ENCODE peak calls at places on chromosomes 11 and 22, in six cellular contexts. X is iris pigment epithelial cell, Y is GM10248, R is activated T-cell treated with anti-CD3 and anti-CD28 coated beads for 24 hours, A is erythroblast, Q is non-pigmented ciliary epithelial cell. L is an unnamed sample.

GRCh38 chr22:40030757-40031092 is 36.0 kb downstream of the FAM83F start:
- DNase-seq in Y (no peak), Q (no peak), R (no peak), X (no peak), A (no peak), L (no peak)

GRCh38 chr11:133956650-133957633 is at the start of gene IGSF9B:
- DNase-seq in Y (peak), R (peak), X (peak), A (peak), Q (no peak), L (peak)

GRCh38 chr22:47196881-47197701 is 434.6 kb downstream of the TBC1D22A start:
- DNase-seq in A (no peak), R (no peak), Y (no peak), X (no peak), Q (no peak), L (no peak)

GRCh38 chr11:47409440-47410403 is 1.3 kb downstream of the SLC39A13 start:
- DNase-seq in R (no peak), Y (no peak), A (no peak), Q (no peak), X (no peak), L (no peak)

GRCh38 chr11:91220476-91221202 is 997.8 kb upstream of the CHORDC1 start:
- DNase-seq in Y (no peak), Q (peak), A (no peak), R (no peak), X (peak), L (no peak)

GRCh38 chr22:21444701-21445436 is 22.3 kb upstream of the TMEM191C start:
- DNase-seq in X (no peak), A (no peak), Q (no peak), Y (no peak), R (no peak), L (no peak)

GRCh38 chr22:48740731-48741405 is 1086.8 kb downstream of the BRD1 start:
- DNase-seq in A (no peak), Y (no peak), X (no peak), Q (no peak), R (no peak), L (no peak)

GRCh38 chr11:206516-207212 is 535 bp downstream of the BET1L start:
- DNase-seq in Q (no peak), R (no peak), X (peak), Y (no peak), A (peak), L (no peak)

GRCh38 chr11:22539851-22540376 is 85.7 kb downstream of the FANCF start:
- DNase-seq in Y (no peak), X (peak), R (no peak), Q (no peak), A (no peak), L (no peak)

GRCh38 chr11:23732026-23732425 is 764.8 kb upstream of the LUZP2 start:
- DNase-seq in R (no peak), Y (no peak), X (peak), Q (no peak), A (no peak), L (no peak)

GRCh38 chr11:747176-748006 is at the start of gene TALDO1:
- DNase-seq in R (peak), Q (no peak), A (peak), X (peak), Y (peak), L (peak)

GRCh38 chr22:24482586-24482985 is 12.5 kb upstream of the UPB1 start:
- DNase-seq in Q (peak), X (peak), A (peak), R (no peak), Y (no peak), L (no peak)

GRCh38 chr11:120112174-120112796 is 25.6 kb downstream of the TRIM29 start:
- DNase-seq in Q (no peak), R (no peak), X (no peak), Y (no peak), A (no peak), L (no peak)

GRCh38 chr22:41332217-41332616 is 30.9 kb downstream of the ZC3H7B start:
- DNase-seq in X (no peak), R (no peak), Q (no peak), A (no peak), Y (no peak), L (no peak)

GRCh38 chr22:19291218-19291579 is 320 bp downstream of the CLTCL1 start:
- DNase-seq in Y (peak), A (peak), X (no peak), R (peak), Q (no peak), L (peak)

GRCh38 chr11:33704240-33705002 is 3.8 kb upstream of the C11orf91 start:
- DNase-seq in Y (no peak), A (no peak), X (no peak), R (no peak), Q (no peak), L (no peak)

GRCh38 chr11:25593221-25593620 is 738.7 kb upstream of the ANO3 start:
- DNase-seq in Y (no peak), X (no peak), Q (no peak), A (no peak), R (no peak), L (no peak)

GRCh38 chr11:120698918-120699317 is 187.4 kb downstream of the GRIK4 start:
- DNase-seq in R (no peak), Q (no peak), X (no peak), A (no peak), Y (no peak), L (no peak)

GRCh38 chr11:128346808-128347207 is 240.6 kb downstream of the ETS1 start:
- DNase-seq in Q (peak), A (no peak), Y (no peak), R (no peak), X (peak), L (no peak)

GRCh38 chr11:8671242-8671641 is 11.2 kb downstream of the TRIM66 start:
- DNase-seq in Q (peak), X (peak), Y (no peak), R (no peak), A (no peak), L (no peak)

GRCh38 chr11:66314561-66315497 is 2.0 kb downstream of the CD248 start:
- DNase-seq in R (no peak), X (no peak), Y (no peak), A (no peak), Q (no peak), L (no peak)

GRCh38 chr22:36286096-36286957 is 33.4 kb downstream of the APOL1 start:
- DNase-seq in X (peak), Q (peak), R (peak), Y (peak), A (peak), L (peak)

GRCh38 chr11:19519912-19520641 is 192.6 kb upstream of the NAV2 start:
- DNase-seq in R (no peak), Y (no peak), Q (no peak), A (no peak), X (no peak), L (no peak)

GRCh38 chr11:74018331-74019005 is 9.6 kb upstream of the UCP3 start:
- DNase-seq in Q (no peak), R (no peak), X (peak), A (peak), Y (no peak), L (no peak)